ENCODE peak calls at places on chromosome 1, in nine cellular contexts. C is stomach, M is colonic mucosa, B is aorta, H is kidney, J is fibroblast of lung, T is A549, D is NT2/D1, P is small intestine. E is an unnamed sample. For H3K4me1, the result is how much of the 10 kb centered on the place peaks cover.

GRCh38 chr1:210917560-210918214 is 216.3 kb downstream of the KCNH1 start:
- DNase-seq in C (no peak), M (no peak), B (no peak), H (no peak), J (no peak), T (no peak), D (no peak), P (no peak), E (no peak)

GRCh38 chr1:15952317-15953258 is 23.3 kb downstream of the ZBTB17 start:
- DNase-seq in C (no peak), M (no peak), B (no peak), H (peak), J (peak), T (peak), D (no peak), P (no peak), E (no peak)

GRCh38 chr1:23453455-23454000 is 29.0 kb upstream of the TCEA3 start:
- DNase-seq in C (no peak), M (no peak), B (no peak), H (no peak), J (no peak), T (no peak), D (no peak), P (no peak), E (no peak)

GRCh38 chr1:244226440-244226839 is 175.4 kb downstream of the ZBTB18 start:
- DNase-seq in C (no peak), M (no peak), B (no peak), H (no peak), J (peak), T (no peak), D (no peak), P (no peak), E (no peak)

GRCh38 chr1:182259229-182259872 is 132.2 kb downstream of the GLUL start:
- DNase-seq in C (peak), M (peak), B (no peak), H (no peak), J (peak), T (no peak), D (no peak), P (peak), E (peak)

GRCh38 chr1:6124746-6125365 is 55.3 kb downstream of the CHD5 start:
- DNase-seq in C (no peak), M (no peak), B (peak), H (peak), J (no peak), T (no peak), D (no peak), P (no peak), E (no peak)

GRCh38 chr1:6443339-6444115 is 19.0 kb downstream of the ESPN start:
- DNase-seq in C (no peak), M (no peak), B (no peak), H (no peak), J (no peak), T (no peak), D (no peak), P (no peak), E (no peak)

GRCh38 chr1:5707566-5708178 is 284.6 kb downstream of the NPHP4 start:
- DNase-seq in C (no peak), M (no peak), B (peak), H (peak), J (no peak), T (no peak), D (no peak), P (no peak), E (no peak)

GRCh38 chr1:218671573-218671972 is 326.4 kb downstream of the TGFB2 start:
- DNase-seq in C (no peak), M (no peak), B (no peak), H (no peak), J (peak), T (no peak), D (no peak), P (no peak), E (no peak)

GRCh38 chr1:82927753-82928152 is 1071.2 kb downstream of the TTLL7 start:
- DNase-seq in C (no peak), M (no peak), B (no peak), H (no peak), J (no peak), T (no peak), D (peak), P (no peak), E (no peak)

GRCh38 chr1:8873001-8873400 is 5.5 kb downstream of the ENO1 start:
- DNase-seq in C (no peak), M (no peak), B (peak), H (no peak), J (no peak), T (no peak), D (no peak), P (no peak), E (no peak)
- H3K4me1 ChIP-seq in C (under half), M (under half), B (under half), H (under half), J (under half), T (half or more), D (under half), P (under half), E (half or more)

GRCh38 chr1:10065344-10065685 is 32.6 kb downstream of the UBE4B start:
- DNase-seq in C (no peak), M (no peak), B (peak), H (no peak), J (peak), T (no peak), D (no peak), P (peak), E (no peak)
- H3K4me1 ChIP-seq in C (under half), M (under half), B (under half), H (under half), J (under half), T (under half), D (under half), P (under half), E (under half)

GRCh38 chr1:48448932-48449331 is 23.1 kb downstream of the SPATA6 start:
- DNase-seq in C (no peak), M (no peak), B (no peak), H (no peak), J (no peak), T (no peak), D (no peak), P (no peak), E (no peak)
- H3K4me1 ChIP-seq in C (under half), M (under half), B (under half), H (under half), J (under half), T (under half), D (under half), P (under half), E (under half)

GRCh38 chr1:185342017-185342416 is 25.0 kb upstream of the IVNS1ABP start:
- DNase-seq in C (no peak), M (no peak), B (no peak), H (no peak), J (no peak), T (no peak), D (no peak), P (no peak), E (no peak)

GRCh38 chr1:185337221-185337620 is 20.2 kb upstream of the IVNS1ABP start:
- DNase-seq in C (no peak), M (no peak), B (no peak), H (no peak), J (no peak), T (no peak), D (no peak), P (no peak), E (no peak)

GRCh38 chr1:185342672-185343259 is 25.7 kb upstream of the IVNS1ABP start:
- DNase-seq in C (no peak), M (no peak), B (no peak), H (no peak), J (no peak), T (no peak), D (no peak), P (no peak), E (no peak)

GRCh38 chr1:185341196-185341781 is 24.2 kb upstream of the IVNS1ABP start:
- DNase-seq in C (no peak), M (no peak), B (no peak), H (no peak), J (no peak), T (no peak), D (no peak), P (no peak), E (no peak)

DNA sequence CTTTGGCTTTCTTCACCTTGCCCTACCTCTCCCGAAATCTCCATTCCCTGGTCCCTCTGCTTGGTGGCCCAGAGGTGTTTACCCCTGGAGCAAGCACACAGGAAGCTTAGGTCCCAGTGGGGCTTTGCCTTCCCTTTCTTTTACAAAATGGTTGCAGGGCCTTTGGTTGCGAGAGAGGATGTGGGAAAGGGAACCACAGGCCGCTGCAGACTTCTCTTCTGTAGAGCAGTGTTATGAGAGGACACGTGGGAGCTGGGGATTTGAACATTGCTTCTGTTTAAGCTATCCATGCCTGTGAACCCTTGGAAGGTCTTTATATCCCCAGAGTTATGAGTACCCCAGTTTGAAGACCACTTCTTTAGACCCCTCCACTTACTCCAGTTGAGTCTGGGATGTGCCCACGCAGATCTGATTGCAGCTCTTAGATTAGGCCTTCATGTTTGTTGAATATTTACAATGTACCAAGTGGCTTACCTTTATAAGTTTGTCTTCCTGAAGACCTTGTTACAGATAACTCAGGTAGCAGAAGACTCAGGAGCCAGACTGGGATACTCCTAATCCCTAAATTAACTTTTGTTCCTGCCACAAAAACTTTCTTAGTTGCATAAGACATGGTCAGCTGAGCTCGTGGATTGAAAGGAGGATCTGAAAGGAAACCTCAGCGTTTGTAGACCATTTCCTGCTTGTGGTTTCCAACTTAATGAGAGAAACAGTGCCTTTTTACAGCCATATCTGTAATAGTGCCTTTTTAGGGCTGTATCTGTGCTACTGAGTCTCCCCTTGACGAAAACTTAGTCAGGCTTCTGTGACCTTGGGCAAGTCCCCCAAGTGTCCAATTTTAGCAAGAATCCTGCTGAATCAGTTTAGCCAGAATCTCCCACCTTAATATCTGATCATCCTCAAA is 21.9 kb upstream of the IVNS1ABP start:
- DNase-seq in C (peak), M (peak), B (no peak), H (no peak), J (peak), T (no peak), D (no peak), P (peak), E (peak)
- H3K4me1 ChIP-seq in C (under half), M (under half), B (under half), H (under half), J (under half), T (under half), D (under half), P (under half), E (under half)

GRCh38 chr1:204709960-204710912 is 24.7 kb upstream of the LRRN2 start:
- DNase-seq in C (no peak), M (no peak), B (no peak), H (no peak), J (no peak), T (no peak), D (peak), P (no peak), E (no peak)
- H3K4me1 ChIP-seq in C (under half), M (under half), B (under half), H (under half), J (under half), T (under half), D (half or more), P (under half), E (under half)

GRCh38 chr1:8463144-8463927 is 145.4 kb downstream of the SLC45A1 start:
- DNase-seq in C (peak), M (peak), B (no peak), H (no peak), J (peak), T (no peak), D (no peak), P (peak), E (no peak)

GRCh38 chr1:8462298-8462946 is 144.5 kb downstream of the SLC45A1 start:
- DNase-seq in C (no peak), M (no peak), B (no peak), H (peak), J (no peak), T (no peak), D (no peak), P (no peak), E (no peak)

GRCh38 chr1:8460784-8461183 is 142.9 kb downstream of the SLC45A1 start:
- DNase-seq in C (no peak), M (no peak), B (no peak), H (no peak), J (no peak), T (no peak), D (no peak), P (no peak), E (no peak)

GRCh38 chr1:8460132-8460544 is 142.2 kb downstream of the SLC45A1 start:
- DNase-seq in C (no peak), M (no peak), B (no peak), H (no peak), J (no peak), T (no peak), D (peak), P (no peak), E (no peak)

GRCh38 chr1:8461341-8462110 is 143.6 kb downstream of the SLC45A1 start:
- DNase-seq in C (no peak), M (no peak), B (no peak), H (no peak), J (no peak), T (no peak), D (no peak), P (no peak), E (no peak)
- H3K4me1 ChIP-seq in C (under half), M (under half), B (under half), H (half or more), J (under half), T (under half), D (under half), P (under half), E (under half)

GRCh38 chr1:113811888-113812660 is at the start of gene RSBN1:
- DNase-seq in C (peak), M (peak), B (peak), H (peak), J (peak), T (peak), D (peak), P (peak), E (peak)
- H3K4me1 ChIP-seq in C (under half), M (under half), B (under half), H (under half), J (under half), T (under half), D (under half), P (under half), E (under half)

DNA sequence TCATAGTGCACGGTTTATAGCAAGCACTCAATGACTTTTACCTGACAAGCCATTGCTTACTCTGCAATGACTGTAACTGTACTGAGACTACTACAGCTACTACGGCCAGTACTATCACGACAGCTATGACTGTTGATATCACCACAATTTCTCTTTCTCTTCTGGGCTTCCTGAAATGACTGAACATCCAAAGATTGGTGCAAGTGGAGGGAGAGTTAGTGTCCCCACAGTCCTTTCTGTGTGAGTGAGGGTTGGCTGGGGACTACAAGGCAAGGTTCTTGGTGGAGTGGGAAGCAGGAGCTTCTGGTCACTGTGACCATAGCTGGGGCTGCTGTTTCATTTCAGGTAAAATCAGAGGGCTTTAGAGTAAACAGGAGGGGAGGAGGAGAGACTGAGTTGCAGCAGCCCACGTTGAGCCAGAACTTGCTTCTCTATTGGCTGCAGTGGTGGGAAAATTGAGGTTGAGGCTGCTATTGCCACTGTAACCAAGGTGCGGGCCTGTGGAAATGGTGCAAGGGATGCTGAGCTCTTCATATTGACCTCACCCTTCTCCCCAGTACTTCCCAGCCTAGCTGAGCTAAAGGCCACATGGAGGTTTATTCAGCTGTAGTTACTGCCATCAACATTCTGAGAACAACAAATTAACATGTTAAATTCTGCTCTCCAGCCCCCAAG is 14.1 kb upstream of the IL10 start:
- DNase-seq in C (no peak), M (no peak), B (no peak), H (no peak), J (no peak), T (no peak), D (no peak), P (no peak), E (no peak)
- H3K4me1 ChIP-seq in C (under half), M (under half), B (under half), H (under half), J (under half), T (under half), D (under half), P (under half), E (half or more)

GRCh38 chr1:31768939-31769704 is 5.0 kb upstream of the ADGRB2 start:
- DNase-seq in C (no peak), M (no peak), B (no peak), H (no peak), J (no peak), T (no peak), D (no peak), P (no peak), E (no peak)
- H3K4me1 ChIP-seq in C (under half), M (under half), B (under half), H (under half), J (under half), T (under half), D (half or more), P (under half), E (under half)

E was measured in CD8-positive, alpha-beta memory T cell.